ENCODE peak calls at places on chromosomes 12 and 14, in nine cellular contexts. C is mammary epithelial cell, J is GM23248, O is astrocyte, W is mesenchymal stem cell, I is IMR-90, M is colonic mucosa, F is H9, B is PC-3. L is an unnamed sample.

GRCh38 chr14:70084226-70084625 is 104.5 kb downstream of the SLC8A3 start:
- DNase-seq in M (no peak), F (no peak), I (no peak), O (no peak), C (no peak), B (no peak), J (no peak), W (no peak), L (no peak)

GRCh38 chr12:67477682-67478265 is 170.8 kb upstream of the DYRK2 start:
- DNase-seq in J (no peak), M (no peak), F (no peak), B (no peak), I (no peak), C (no peak), W (no peak), O (no peak), L (no peak)

GRCh38 chr12:101695698-101696097 is 1.7 kb upstream of the CHPT1 start:
- DNase-seq in I (peak; percentile 59), C (peak; percentile 64), B (peak; percentile 53), F (no peak), J (peak; percentile 50), O (peak; percentile 34), W (peak; percentile 26), M (no peak), L (no peak)

GRCh38 chr14:104924421-104925213 is at the start of gene PLD4:
- DNase-seq in B (no peak), J (no peak), F (no peak), C (no peak), O (no peak), W (no peak), M (no peak), I (no peak), L (no peak)

GRCh38 chr14:92759300-92759678 is 10.9 kb upstream of the LGMN start:
- DNase-seq in B (peak; percentile 38), J (peak; percentile 43), C (peak; percentile 38), M (peak; percentile 44), I (peak; percentile 49), O (no peak), F (peak; percentile 29), W (peak; percentile 26), L (no peak)

GRCh38 chr12:87866602-87867292 is 162.5 kb downstream of the C12orf50 start:
- DNase-seq in W (peak; percentile 17), I (peak; percentile 50), O (no peak), B (peak; percentile 55), J (peak; percentile 41), M (no peak), F (peak; percentile 35), C (peak; percentile 8), L (peak; percentile 38)

GRCh38 chr14:69013943-69014782 is 35.1 kb upstream of the ACTN1 start:
- DNase-seq in J (peak; percentile 60), B (peak; percentile 95), M (peak; percentile 91), C (no peak), F (peak; percentile 86), O (no peak), I (peak; percentile 83), W (peak; percentile 90), L (peak; percentile 37)

GRCh38 chr14:76936483-76936882 is 92.0 kb downstream of the IRF2BPL start:
- DNase-seq in F (no peak), M (no peak), C (no peak), W (peak; percentile 39), B (no peak), J (peak; percentile 81), O (peak; percentile 39), I (peak; percentile 54), L (peak; percentile 57)

GRCh38 chr12:113612076-113612728 is 140.5 kb upstream of the LHX5 start:
- DNase-seq in F (no peak), B (no peak), J (no peak), O (no peak), C (no peak), W (no peak), M (no peak), I (no peak), L (no peak)

GRCh38 chr12:113611652-113612051 is 140.0 kb upstream of the LHX5 start:
- DNase-seq in B (no peak), O (no peak), M (no peak), W (no peak), C (no peak), J (no peak), F (no peak), I (no peak), L (no peak)

GRCh38 chr12:113613414-113613813 is 141.7 kb upstream of the LHX5 start:
- DNase-seq in O (no peak), J (no peak), F (no peak), B (no peak), C (no peak), M (no peak), W (no peak), I (no peak), L (no peak)

GRCh38 chr12:113609692-113610469 is 138.2 kb upstream of the LHX5 start:
- DNase-seq in O (no peak), B (no peak), J (no peak), C (no peak), F (peak; percentile 71), W (no peak), M (no peak), I (no peak), L (no peak)

GRCh38 chr12:113610698-113611097 is 139.0 kb upstream of the LHX5 start:
- DNase-seq in C (no peak), J (no peak), M (no peak), B (no peak), W (no peak), F (no peak), O (no peak), I (no peak), L (no peak)
- H3K27ac ChIP-seq in C (no peak overlapping the region), J (no peak overlapping the region), M (no peak overlapping the region), B (no peak overlapping the region), W (no peak overlapping the region), F (no peak overlapping the region), O (no peak overlapping the region), I (no peak overlapping the region), L (no peak overlapping the region)

GRCh38 chr12:31479516-31480210 is 111.3 kb downstream of the DENND5B start:
- DNase-seq in W (no peak), J (no peak), M (no peak), O (no peak), B (no peak), F (no peak), C (no peak), I (no peak), L (no peak)

GRCh38 chr12:31477669-31478068 is 113.3 kb downstream of the DENND5B start:
- DNase-seq in M (no peak), W (no peak), O (no peak), B (no peak), C (no peak), F (no peak), J (no peak), I (no peak), L (no peak)

GRCh38 chr12:31476437-31476836 is 114.5 kb downstream of the DENND5B start:
- DNase-seq in M (no peak), W (no peak), B (no peak), F (no peak), I (no peak), J (no peak), O (no peak), C (no peak), L (no peak)

GRCh38 chr12:31478425-31478824 is 112.5 kb downstream of the DENND5B start:
- DNase-seq in J (no peak), I (no peak), O (no peak), C (no peak), M (no peak), B (no peak), W (no peak), F (no peak), L (no peak)

DNA sequence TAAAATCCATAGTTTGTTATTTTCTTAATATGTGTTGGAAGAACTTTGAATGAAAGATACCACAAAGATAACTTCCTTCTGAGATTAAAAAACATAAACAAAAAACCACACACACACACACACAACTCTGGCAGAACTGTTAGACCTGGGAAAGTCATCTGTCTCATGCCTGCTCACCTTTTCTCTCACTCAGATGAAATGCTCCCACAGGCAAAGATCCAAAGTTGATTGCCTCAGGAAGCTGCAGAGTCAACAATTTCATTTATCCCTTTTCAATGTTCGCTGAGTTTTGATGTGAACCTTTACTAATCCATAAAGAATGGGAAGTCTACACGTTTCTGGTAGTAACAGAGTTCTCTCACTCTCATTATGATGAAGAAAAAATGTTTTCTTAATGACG is 112.0 kb downstream of the DENND5B start:
- DNase-seq in I (no peak), J (no peak), F (no peak), M (no peak), C (no peak), B (no peak), W (no peak), O (no peak), L (no peak)
- H3K9ac ChIP-seq in I (no peak overlapping the region), J (no peak overlapping the region), F (no peak overlapping the region), M (no peak overlapping the region), C (no peak overlapping the region), B (no peak overlapping the region), W (no peak overlapping the region), O (no peak overlapping the region), L (no peak overlapping the region)

GRCh38 chr12:111157486-111157885 is 211.4 kb downstream of the PHETA1 start:
- DNase-seq in F (no peak), W (no peak), M (no peak), J (no peak), C (no peak), I (no peak), B (no peak), O (no peak), L (no peak)

GRCh38 chr12:111161898-111162297 is 207.0 kb downstream of the PHETA1 start:
- DNase-seq in O (no peak), J (no peak), F (no peak), C (no peak), M (no peak), I (no peak), B (no peak), W (no peak), L (no peak)

GRCh38 chr12:111160350-111161142 is 208.3 kb downstream of the PHETA1 start:
- DNase-seq in W (no peak), F (no peak), C (no peak), O (no peak), M (no peak), I (no peak), J (no peak), B (no peak), L (no peak)

GRCh38 chr12:111156304-111156703 is 212.6 kb downstream of the PHETA1 start:
- DNase-seq in O (no peak), M (no peak), I (no peak), W (no peak), B (peak; percentile 94), C (peak; percentile 10), F (no peak), J (no peak), L (no peak)

DNA sequence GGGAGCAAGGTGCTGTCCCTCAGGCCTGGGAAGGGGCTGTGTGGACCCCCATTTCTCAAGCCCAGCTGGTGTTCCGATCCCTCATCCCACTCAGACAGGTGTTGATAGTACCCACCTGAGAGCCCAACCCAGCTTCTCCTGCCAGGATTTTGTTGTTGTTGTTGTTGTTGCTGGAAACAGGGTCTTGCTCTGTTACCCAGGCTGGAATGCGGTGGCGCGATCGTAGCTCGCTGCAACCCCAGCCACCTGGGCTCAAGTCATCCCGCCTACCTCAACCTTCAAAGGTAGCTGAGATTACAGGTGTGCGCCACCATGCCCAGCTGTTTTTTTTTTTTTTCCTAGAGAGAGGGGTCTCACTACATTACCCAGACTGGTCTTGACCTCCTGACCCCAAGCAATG is 209.9 kb downstream of the PHETA1 start:
- DNase-seq in B (no peak), I (no peak), J (no peak), C (no peak), O (no peak), W (no peak), F (peak; percentile 49), M (no peak), L (no peak)
- H3K27ac ChIP-seq in B (no peak overlapping the region), I (no peak overlapping the region), J (no peak overlapping the region), C (no peak overlapping the region), O (no peak overlapping the region), W (no peak overlapping the region), F (no peak overlapping the region), M (no peak overlapping the region), L (no peak overlapping the region)

GRCh38 chr12:54012631-54013398 is 4.0 kb downstream of the HOXC8 start:
- DNase-seq in W (peak; percentile 45), M (no peak), I (no peak), B (peak; percentile 33), F (no peak), C (no peak), J (no peak), O (no peak), L (no peak)
- H3K9ac ChIP-seq in W (peak overlapping the region; percentile 96), M (no peak overlapping the region), I (no peak overlapping the region), B (no peak overlapping the region), F (no peak overlapping the region), C (no peak overlapping the region), J (peak overlapping the region; percentile 29), O (no peak overlapping the region), L (no peak overlapping the region)